ENCODE peak calls at places on chromosome 4, in seven cellular contexts. One of them, this sample, is unnamed.
A peak's percentile ranks its signal among the peaks of the same experiment; 100 is the strongest.

GRCh38 chr4:120922390-120923200 is at the start of gene PRDM5:
- DNase-seq in right lobe of liver: peak; percentile 57
- DNase-seq in effector memory CD8-positive, alpha-beta T cell: no peak
- DNase-seq in SJCRH30: peak; percentile 85
- DNase-seq in NCI-H460: peak; percentile 13
- DNase-seq in trophoblast cell: peak; percentile 62
- DNase-seq in COLO829: peak; percentile 15
- DNase-seq in this sample: peak; percentile 30

GRCh38 chr4:8578717-8579116 is 1.5 kb upstream of the GPR78 start:
- DNase-seq in COLO829: no peak
- DNase-seq in SJCRH30: no peak
- DNase-seq in effector memory CD8-positive, alpha-beta T cell: no peak
- DNase-seq in NCI-H460: no peak
- DNase-seq in trophoblast cell: no peak
- DNase-seq in right lobe of liver: peak; percentile 29
- DNase-seq in this sample: no peak

GRCh38 chr4:151074416-151074916 is 25.0 kb upstream of the RPS3A start:
- DNase-seq in SJCRH30: no peak
- DNase-seq in trophoblast cell: no peak
- DNase-seq in COLO829: no peak
- DNase-seq in effector memory CD8-positive, alpha-beta T cell: no peak
- DNase-seq in NCI-H460: no peak
- DNase-seq in right lobe of liver: no peak
- DNase-seq in this sample: no peak

GRCh38 chr4:47704693-47705325 is 133.1 kb downstream of the CORIN start:
- DNase-seq in NCI-H460: peak; percentile 26
- DNase-seq in trophoblast cell: no peak
- DNase-seq in effector memory CD8-positive, alpha-beta T cell: no peak
- DNase-seq in COLO829: no peak
- DNase-seq in right lobe of liver: peak; percentile 70
- DNase-seq in SJCRH30: peak; percentile 39
- DNase-seq in this sample: no peak

GRCh38 chr4:41258783-41259182 is 2.1 kb downstream of the UCHL1 start:
- DNase-seq in SJCRH30: peak; percentile 77
- DNase-seq in NCI-H460: peak; percentile 64
- DNase-seq in effector memory CD8-positive, alpha-beta T cell: no peak
- DNase-seq in trophoblast cell: peak; percentile 24
- DNase-seq in right lobe of liver: no peak
- DNase-seq in COLO829: peak; percentile 38
- DNase-seq in this sample: peak; percentile 70

GRCh38 chr4:2893772-2894171 is 50.1 kb downstream of the ADD1 start:
- DNase-seq in COLO829: peak; percentile 18
- DNase-seq in trophoblast cell: no peak
- DNase-seq in SJCRH30: no peak
- DNase-seq in effector memory CD8-positive, alpha-beta T cell: no peak
- DNase-seq in NCI-H460: no peak
- DNase-seq in right lobe of liver: no peak
- DNase-seq in this sample: no peak

GRCh38 chr4:81471361-81472248 is at the start of gene RASGEF1B:
- DNase-seq in NCI-H460: peak; percentile 25
- DNase-seq in effector memory CD8-positive, alpha-beta T cell: peak; percentile 96
- DNase-seq in SJCRH30: peak; percentile 70
- DNase-seq in COLO829: peak; percentile 78
- DNase-seq in trophoblast cell: peak; percentile 82
- DNase-seq in right lobe of liver: peak; percentile 97
- DNase-seq in this sample: peak; percentile 49

GRCh38 chr4:88526221-88526815 is 2.7 kb upstream of the PYURF start:
- DNase-seq in SJCRH30: peak; percentile 40
- DNase-seq in effector memory CD8-positive, alpha-beta T cell: no peak
- DNase-seq in NCI-H460: no peak
- DNase-seq in trophoblast cell: no peak
- DNase-seq in COLO829: no peak
- DNase-seq in right lobe of liver: no peak
- DNase-seq in this sample: no peak

GRCh38 chr4:73573794-73574528 is 46.3 kb downstream of the RASSF6 start:
- DNase-seq in effector memory CD8-positive, alpha-beta T cell: no peak
- DNase-seq in right lobe of liver: no peak
- DNase-seq in COLO829: peak; percentile 41
- DNase-seq in SJCRH30: peak; percentile 92
- DNase-seq in trophoblast cell: peak; percentile 65
- DNase-seq in NCI-H460: peak; percentile 68
- DNase-seq in this sample: peak; percentile 53

This sample was measured in stromal cell of bone marrow.